ENCODE peak calls at places on chromosomes 3 and 15, in five cellular contexts. U is GM10248, K is SJSA1, V is HEK293T, P is C1 segment of cervical spinal cord. O is an unnamed sample.

GRCh38 chr15:50009634-50010033 is 109.4 kb downstream of the ATP8B4 start:
- DNase-seq in U (no peak), K (no peak), V (no peak), P (no peak), O (no peak)

GRCh38 chr3:101077361-101078011 is 84.3 kb upstream of the ABI3BP start:
- DNase-seq in U (no peak), K (no peak), V (no peak), P (no peak), O (peak; percentile 62)

GRCh38 chr15:25859838-25860645 is 3.1 kb downstream of the ATP10A start:
- DNase-seq in U (no peak), K (no peak), V (no peak), P (no peak), O (no peak)

GRCh38 chr3:103136621-103137020 is 701.8 kb downstream of the ZPLD1 start:
- DNase-seq in U (no peak), K (no peak), V (no peak), P (no peak), O (no peak)

GRCh38 chr15:65329298-65329990 is 25.0 kb downstream of the RNU5B-1 start:
- DNase-seq in U (no peak), K (no peak), V (no peak), P (no peak), O (no peak)

GRCh38 chr3:134839422-134839821 is 44.4 kb downstream of the EPHB1 start:
- DNase-seq in U (no peak), K (no peak), V (no peak), P (no peak), O (no peak)

GRCh38 chr3:4852780-4853748 is 126.2 kb upstream of the BHLHE40 start:
- DNase-seq in U (no peak), K (no peak), V (no peak), P (no peak), O (peak; percentile 78)

GRCh38 chr3:194640829-194641228 is 7.6 kb upstream of the TMEM44 start:
- DNase-seq in U (no peak), K (peak; percentile 66), V (no peak), P (no peak), O (peak; percentile 59)

GRCh38 chr3:160280836-160281235 is 55.6 kb downstream of the C3orf80 start:
- DNase-seq in U (no peak), K (no peak), V (no peak), P (no peak), O (no peak)

GRCh38 chr15:74227968-74228722 is 8.0 kb upstream of the CCDC33 start:
- DNase-seq in U (no peak), K (no peak), V (no peak), P (no peak), O (peak; percentile 81)

GRCh38 chr15:57403946-57404345 is 27.6 kb downstream of the CGNL1 start:
- DNase-seq in U (no peak), K (no peak), V (no peak), P (no peak), O (no peak)

GRCh38 chr3:197792019-197792647 is 1.1 kb downstream of the LRCH3 start:
- DNase-seq in U (no peak), K (no peak), V (no peak), P (no peak), O (no peak)

GRCh38 chr15:70566047-70566835 is 197.1 kb downstream of the UACA start:
- DNase-seq in U (no peak), K (no peak), V (no peak), P (no peak), O (no peak)

GRCh38 chr3:160992712-160993111 is 112.4 kb downstream of the B3GALNT1 start:
- DNase-seq in U (no peak), K (no peak), V (no peak), P (no peak), O (no peak)

GRCh38 chr3:113847664-113848461 is 9.3 kb downstream of the GRAMD1C start:
- DNase-seq in U (no peak), K (no peak), V (no peak), P (no peak), O (no peak)